ENCODE peak calls at places on chromosomes 5 and 9, in four cellular contexts. One of them, this sample, is unnamed.
A peak's percentile ranks its signal among the peaks of the same experiment; 100 is the strongest.

GRCh38 chr9:121440265-121440664 is 59.4 kb downstream of the GGTA1 start:
- DNase-seq in H9: no peak
- DNase-seq in WTC11: no peak
- DNase-seq in CD8-positive, alpha-beta T cell: no peak
- DNase-seq in this sample: no peak

GRCh38 chr9:124472770-124473169 is 22.5 kb downstream of the ADGRD2 start:
- DNase-seq in WTC11: no peak
- DNase-seq in H9: no peak
- DNase-seq in CD8-positive, alpha-beta T cell: no peak
- DNase-seq in this sample: no peak

GRCh38 chr5:108297042-108297596 is 84.8 kb downstream of the FBXL17 start:
- DNase-seq in WTC11: no peak
- DNase-seq in H9: no peak
- DNase-seq in CD8-positive, alpha-beta T cell: no peak
- DNase-seq in this sample: no peak

GRCh38 chr5:178548751-178549150 is 41.4 kb downstream of the COL23A1 start:
- DNase-seq in H9: no peak
- DNase-seq in CD8-positive, alpha-beta T cell: no peak
- DNase-seq in WTC11: no peak
- DNase-seq in this sample: no peak

GRCh38 chr5:168712280-168712924 is 133.2 kb upstream of the PANK3 start:
- DNase-seq in CD8-positive, alpha-beta T cell: no peak
- DNase-seq in WTC11: no peak
- DNase-seq in H9: no peak
- DNase-seq in this sample: no peak

GRCh38 chr5:138654281-138654867 is 79.2 kb upstream of the HSPA9 start:
- DNase-seq in WTC11: no peak
- DNase-seq in H9: no peak
- DNase-seq in CD8-positive, alpha-beta T cell: peak; percentile 56
- DNase-seq in this sample: no peak

GRCh38 chr5:23235246-23235645 is 272.2 kb upstream of the PRDM9 start:
- DNase-seq in H9: no peak
- DNase-seq in WTC11: no peak
- DNase-seq in CD8-positive, alpha-beta T cell: no peak
- DNase-seq in this sample: no peak

GRCh38 chr9:7844283-7844682 is 44.7 kb upstream of the DMAC1 start:
- DNase-seq in H9: peak; percentile 34
- DNase-seq in WTC11: no peak
- DNase-seq in CD8-positive, alpha-beta T cell: no peak
- DNase-seq in this sample: peak; percentile 43

GRCh38 chr5:59346987-59347386 is 546.5 kb downstream of the PDE4D start:
- DNase-seq in CD8-positive, alpha-beta T cell: no peak
- DNase-seq in H9: no peak
- DNase-seq in WTC11: no peak
- DNase-seq in this sample: no peak

GRCh38 chr9:30997291-30997690 is 1387.2 kb upstream of the ACO1 start:
- DNase-seq in H9: no peak
- DNase-seq in WTC11: no peak
- DNase-seq in CD8-positive, alpha-beta T cell: no peak
- DNase-seq in this sample: no peak

GRCh38 chr9:81022177-81022576 is 667.2 kb downstream of the TLE1 start:
- DNase-seq in H9: no peak
- DNase-seq in CD8-positive, alpha-beta T cell: no peak
- DNase-seq in WTC11: no peak
- DNase-seq in this sample: no peak

GRCh38 chr5:93583799-93584530 is 943 bp downstream of the NR2F1 start:
- DNase-seq in WTC11: peak; percentile 57
- DNase-seq in H9: no peak
- DNase-seq in CD8-positive, alpha-beta T cell: peak; percentile 39
- DNase-seq in this sample: no peak

GRCh38 chr5:56829137-56829536 is 13.8 kb downstream of the MAP3K1 start:
- DNase-seq in H9: no peak
- DNase-seq in WTC11: no peak
- DNase-seq in CD8-positive, alpha-beta T cell: peak; percentile 52
- DNase-seq in this sample: no peak

GRCh38 chr5:78610633-78611032 is 37.9 kb downstream of the LHFPL2 start:
- DNase-seq in CD8-positive, alpha-beta T cell: no peak
- DNase-seq in H9: no peak
- DNase-seq in WTC11: no peak
- DNase-seq in this sample: no peak

GRCh38 chr5:124795829-124796228 is 49.4 kb upstream of the ZNF608 start:
- DNase-seq in CD8-positive, alpha-beta T cell: no peak
- DNase-seq in H9: no peak
- DNase-seq in WTC11: no peak
- DNase-seq in this sample: no peak

GRCh38 chr9:16720386-16720785 is 150.1 kb downstream of the BNC2 start:
- DNase-seq in H9: no peak
- DNase-seq in CD8-positive, alpha-beta T cell: no peak
- DNase-seq in WTC11: no peak
- DNase-seq in this sample: no peak

GRCh38 chr9:129171993-129172751 is 5.9 kb downstream of the IER5L start:
- DNase-seq in CD8-positive, alpha-beta T cell: no peak
- DNase-seq in H9: no peak
- DNase-seq in WTC11: no peak
- DNase-seq in this sample: no peak

GRCh38 chr9:134734270-134734669 is 92.7 kb downstream of the COL5A1 start:
- DNase-seq in H9: no peak
- DNase-seq in CD8-positive, alpha-beta T cell: no peak
- DNase-seq in WTC11: no peak
- DNase-seq in this sample: no peak

GRCh38 chr5:55868846-55869245 is 17.7 kb downstream of the IL31RA start:
- DNase-seq in WTC11: no peak
- DNase-seq in CD8-positive, alpha-beta T cell: no peak
- DNase-seq in H9: no peak
- DNase-seq in this sample: no peak

GRCh38 chr5:57791875-57792274 is 309.3 kb upstream of the ACTBL2 start:
- DNase-seq in CD8-positive, alpha-beta T cell: no peak
- DNase-seq in WTC11: no peak
- DNase-seq in H9: no peak
- DNase-seq in this sample: no peak

GRCh38 chr5:51987679-51988209 is 604.5 kb downstream of the ISL1 start:
- DNase-seq in CD8-positive, alpha-beta T cell: no peak
- DNase-seq in WTC11: no peak
- DNase-seq in H9: no peak
- DNase-seq in this sample: no peak